ENCODE peak calls at places on chromosomes 3 and 15, in four cellular contexts. One of them, this sample, is unnamed.

GRCh38 chr3:64042952-64043351 is 19.7 kb upstream of the PSMD6 start:
- DNase-seq in K562: no peak
- DNase-seq in SK-N-SH: no peak
- DNase-seq in H1: no peak
- DNase-seq in this sample: no peak

GRCh38 chr15:92683511-92683834 is 27.9 kb upstream of the FAM174B start:
- DNase-seq in SK-N-SH: no peak
- DNase-seq in H1: peak
- DNase-seq in K562: peak
- DNase-seq in this sample: peak

GRCh38 chr3:113034011-113034410 is 43.2 kb downstream of the GTPBP8 start:
- DNase-seq in H1: no peak
- DNase-seq in SK-N-SH: no peak
- DNase-seq in K562: no peak
- DNase-seq in this sample: no peak

GRCh38 chr3:65831733-65832425 is 206.8 kb downstream of the MAGI1 start:
- DNase-seq in SK-N-SH: peak
- DNase-seq in H1: no peak
- DNase-seq in K562: no peak
- DNase-seq in this sample: no peak

GRCh38 chr3:137121704-137122314 is 164.0 kb downstream of the IL20RB start:
- DNase-seq in SK-N-SH: peak
- DNase-seq in K562: peak
- DNase-seq in H1: no peak
- DNase-seq in this sample: peak

GRCh38 chr3:194082596-194083220 is 53.2 kb upstream of the HES1 start:
- DNase-seq in SK-N-SH: peak
- DNase-seq in K562: no peak
- DNase-seq in H1: no peak
- DNase-seq in this sample: no peak

GRCh38 chr3:101941253-101942039 is 92.1 kb downstream of the NFKBIZ start:
- DNase-seq in SK-N-SH: no peak
- DNase-seq in K562: no peak
- DNase-seq in H1: no peak
- DNase-seq in this sample: no peak

GRCh38 chr15:20368974-20369373 is 172.6 kb downstream of the GOLGA6L6 start:
- DNase-seq in H1: no peak
- DNase-seq in K562: no peak
- DNase-seq in SK-N-SH: no peak
- DNase-seq in this sample: no peak

GRCh38 chr3:142211034-142211433 is 14.4 kb downstream of the GK5 start:
- DNase-seq in H1: no peak
- DNase-seq in SK-N-SH: peak
- DNase-seq in K562: no peak
- DNase-seq in this sample: peak

GRCh38 chr15:32067115-32067514 is 36.8 kb downstream of the CHRNA7 start:
- DNase-seq in H1: no peak
- DNase-seq in SK-N-SH: no peak
- DNase-seq in K562: no peak
- DNase-seq in this sample: no peak

GRCh38 chr3:185280572-185281365 is 26.9 kb upstream of the EHHADH start:
- DNase-seq in H1: no peak
- DNase-seq in K562: peak
- DNase-seq in SK-N-SH: peak
- DNase-seq in this sample: no peak

GRCh38 chr3:632571-633170 is 436.1 kb downstream of the CHL1 start:
- DNase-seq in K562: peak
- DNase-seq in H1: peak
- DNase-seq in SK-N-SH: peak
- DNase-seq in this sample: peak

GRCh38 chr15:24763891-24764290 is 88.3 kb downstream of the NPAP1 start:
- DNase-seq in SK-N-SH: no peak
- DNase-seq in K562: no peak
- DNase-seq in H1: no peak
- DNase-seq in this sample: no peak

GRCh38 chr3:40745381-40746106 is 220.8 kb downstream of the ZNF621 start:
- DNase-seq in K562: no peak
- DNase-seq in SK-N-SH: no peak
- DNase-seq in H1: no peak
- DNase-seq in this sample: no peak
- TF ChIP-seq TEAD4 in K562: no peak
- TF ChIP-seq TEAD4 in SK-N-SH: no peak
- TF ChIP-seq TEAD4 in H1: no peak
- TF ChIP-seq TEAD4 in this sample: no peak

GRCh38 chr3:104628185-104628789 is 738.4 kb upstream of the ALCAM start:
- DNase-seq in SK-N-SH: peak
- DNase-seq in K562: peak
- DNase-seq in H1: no peak
- DNase-seq in this sample: no peak

GRCh38 chr3:104631254-104631653 is 735.5 kb upstream of the ALCAM start:
- DNase-seq in K562: no peak
- DNase-seq in SK-N-SH: no peak
- DNase-seq in H1: no peak
- DNase-seq in this sample: no peak

GRCh38 chr3:104632521-104632920 is 734.2 kb upstream of the ALCAM start:
- DNase-seq in H1: no peak
- DNase-seq in K562: no peak
- DNase-seq in SK-N-SH: no peak
- DNase-seq in this sample: no peak

GRCh38 chr3:104632947-104633346 is 733.8 kb upstream of the ALCAM start:
- DNase-seq in K562: no peak
- DNase-seq in SK-N-SH: no peak
- DNase-seq in H1: no peak
- DNase-seq in this sample: no peak

GRCh38 chr3:104629038-104629437 is 737.7 kb upstream of the ALCAM start:
- DNase-seq in K562: no peak
- DNase-seq in H1: no peak
- DNase-seq in SK-N-SH: no peak
- DNase-seq in this sample: no peak
- TF ChIP-seq TEAD4 in K562: no peak
- TF ChIP-seq TEAD4 in H1: no peak
- TF ChIP-seq TEAD4 in SK-N-SH: peak
- TF ChIP-seq TEAD4 in this sample: no peak

DNA sequence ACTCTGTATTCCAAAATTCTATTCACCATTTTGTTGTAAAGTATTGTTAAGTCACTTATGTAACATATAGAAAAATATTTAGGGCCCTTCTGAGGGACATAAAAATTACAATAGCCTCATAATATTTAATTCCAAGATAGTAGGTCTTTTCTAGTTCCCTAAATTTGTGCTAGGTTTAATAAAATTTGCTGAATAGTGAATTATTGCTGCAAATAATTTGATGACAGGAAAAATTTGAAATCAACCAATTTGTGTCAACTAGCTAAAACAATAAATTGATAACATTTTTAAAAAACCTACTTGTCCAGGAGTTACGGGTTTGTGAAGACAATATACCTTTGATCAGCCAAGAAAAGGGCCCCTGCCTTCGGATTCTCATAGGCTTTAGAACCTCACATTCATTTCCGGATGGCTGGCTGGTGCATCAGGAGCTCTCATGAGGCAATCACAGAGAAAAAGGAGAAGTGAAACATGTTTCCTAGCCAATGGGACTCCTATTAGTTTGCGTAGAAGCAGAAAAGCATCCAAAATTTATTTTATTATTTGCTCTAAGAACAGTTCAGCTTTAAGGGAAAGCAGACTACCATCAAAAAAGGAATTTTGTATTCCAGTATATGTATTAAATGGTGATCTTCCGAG is 177.2 kb downstream of the LRRC3B start:
- DNase-seq in K562: no peak
- DNase-seq in SK-N-SH: no peak
- DNase-seq in H1: no peak
- DNase-seq in this sample: no peak
- TF ChIP-seq TEAD4 in K562: no peak
- TF ChIP-seq TEAD4 in SK-N-SH: no peak
- TF ChIP-seq TEAD4 in H1: no peak
- TF ChIP-seq TEAD4 in this sample: no peak

DNA sequence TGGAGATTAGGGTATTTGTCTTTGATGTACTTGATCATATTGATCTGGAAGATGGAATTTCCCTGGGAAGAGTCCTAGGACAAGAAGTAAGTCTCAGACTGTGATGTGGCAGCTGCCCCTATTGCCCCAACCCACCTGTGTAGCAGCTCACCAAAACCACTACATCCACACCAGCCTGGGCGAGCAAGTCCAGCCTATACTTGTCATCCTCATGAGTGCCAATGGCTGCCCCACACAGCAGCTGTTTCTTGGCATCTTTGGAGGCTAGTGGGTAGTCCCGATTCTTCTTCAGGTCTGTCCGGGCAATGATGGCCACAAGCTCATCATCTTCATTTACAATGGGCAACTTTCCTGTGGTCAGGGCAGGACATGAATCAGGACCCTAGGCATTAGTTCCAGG is 2.7 kb downstream of the IMPDH2 start:
- DNase-seq in H1: no peak
- DNase-seq in K562: no peak
- DNase-seq in SK-N-SH: no peak
- DNase-seq in this sample: no peak
- TF ChIP-seq TEAD4 in H1: no peak
- TF ChIP-seq TEAD4 in K562: no peak
- TF ChIP-seq TEAD4 in SK-N-SH: no peak
- TF ChIP-seq TEAD4 in this sample: no peak

GRCh38 chr15:77285057-77285456 is 134.8 kb downstream of the PEAK1 start:
- DNase-seq in H1: no peak
- DNase-seq in SK-N-SH: no peak
- DNase-seq in K562: no peak
- DNase-seq in this sample: no peak

GRCh38 chr15:77276943-77277342 is 143.0 kb downstream of the PEAK1 start:
- DNase-seq in K562: no peak
- DNase-seq in H1: no peak
- DNase-seq in SK-N-SH: no peak
- DNase-seq in this sample: no peak

GRCh38 chr15:77282333-77282732 is 137.6 kb downstream of the PEAK1 start:
- DNase-seq in SK-N-SH: no peak
- DNase-seq in H1: peak
- DNase-seq in K562: no peak
- DNase-seq in this sample: no peak
- TF ChIP-seq TEAD4 in SK-N-SH: peak
- TF ChIP-seq TEAD4 in H1: no peak
- TF ChIP-seq TEAD4 in K562: no peak
- TF ChIP-seq TEAD4 in this sample: no peak

This sample was measured in WTC11.